ENCODE peak calls at places on chromosomes 16 and 17, in four cellular contexts. V is H1, G is IMR-90, T is mesenchymal stem cell. F is an unnamed sample.

GRCh38 chr16:49644143-49644460 is 211.8 kb downstream of the ZNF423 start:
- DNase-seq in V (no peak), G (no peak), T (peak), F (peak)

GRCh38 chr17:15890279-15890892 is 54.5 kb upstream of the ADORA2B start:
- DNase-seq in V (no peak), G (no peak), T (peak), F (no peak)

GRCh38 chr16:49800441-49800840 is 55.5 kb downstream of the ZNF423 start:
- DNase-seq in V (no peak), G (no peak), T (no peak), F (no peak)

GRCh38 chr17:38509772-38510423 is 81.6 kb downstream of the ARHGAP23 start:
- DNase-seq in V (no peak), G (no peak), T (peak), F (peak)

GRCh38 chr16:84813141-84813933 is 6.4 kb upstream of the CRISPLD2 start:
- DNase-seq in V (no peak), G (peak), T (peak), F (no peak)

GRCh38 chr17:32349503-32349853 is 479 bp upstream of the ZNF207 start:
- DNase-seq in V (no peak), G (no peak), T (no peak), F (peak)

GRCh38 chr17:76866774-76867577 is 1.2 kb upstream of the MGAT5B start:
- DNase-seq in V (no peak), G (peak), T (peak), F (peak)

GRCh38 chr17:68172461-68172954 is 75.3 kb upstream of the AMZ2 start:
- DNase-seq in V (peak), G (peak), T (peak), F (peak)

GRCh38 chr17:69175812-69176517 is 34.3 kb upstream of the ABCA6 start:
- DNase-seq in V (no peak), G (peak), T (peak), F (no peak)

DNA sequence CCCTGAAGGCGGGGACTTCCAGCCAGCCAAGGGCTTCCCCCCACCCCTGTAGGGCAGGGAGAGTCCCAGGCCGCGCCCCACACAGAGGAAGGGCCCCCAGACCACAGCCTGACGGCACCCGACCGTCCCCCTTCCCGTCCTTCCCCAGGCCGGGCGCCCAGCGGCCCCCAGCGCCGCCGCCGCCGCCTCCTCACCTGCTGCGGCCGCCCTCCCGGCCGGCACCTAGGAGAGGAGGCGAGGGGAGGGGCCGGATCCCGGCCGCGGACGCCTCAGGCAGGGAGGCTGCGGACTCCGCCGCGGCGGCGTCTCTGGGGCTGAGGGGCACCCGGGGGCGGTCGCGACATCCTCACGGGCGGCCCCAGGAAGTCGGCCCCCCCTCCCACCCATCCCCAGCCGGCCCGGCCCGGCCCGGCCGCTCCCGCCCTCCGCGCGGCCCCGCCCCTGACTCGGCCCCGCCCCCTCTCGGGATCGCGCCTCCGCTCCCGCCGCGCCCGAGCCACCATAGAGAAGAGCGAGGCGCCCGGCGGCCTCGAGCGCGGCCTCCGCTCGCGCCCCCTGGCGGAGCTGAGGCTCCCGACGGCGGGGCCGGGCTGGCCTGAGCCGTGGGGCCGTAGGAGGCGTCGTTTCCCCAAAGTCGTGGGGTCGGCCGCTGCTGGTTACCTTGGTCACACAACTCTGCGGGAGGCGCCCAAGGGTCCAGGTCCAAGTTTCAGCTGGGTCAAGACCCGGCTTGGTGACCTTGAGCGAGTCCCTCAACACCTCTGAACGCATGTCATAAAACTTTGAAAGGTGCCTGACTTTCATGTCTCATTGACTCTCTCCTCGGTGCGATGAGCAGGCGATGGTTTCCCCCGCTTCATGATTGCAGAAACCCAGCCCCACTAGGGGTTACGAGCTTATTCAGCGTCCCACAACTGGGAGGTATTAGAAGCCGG is 25.7 kb upstream of the RFFL start:
- DNase-seq in V (peak), G (peak), T (peak), F (peak)
- H3K9ac ChIP-seq in V (peak), G (peak), T (peak), F (peak)

GRCh38 chr17:62825182-62825581 is 17.1 kb upstream of the MARCHF10 start:
- DNase-seq in V (no peak), G (no peak), T (no peak), F (peak)
- H2BK5ac ChIP-seq in V (no peak), G (peak), T (no peak), F (no peak)

DNA sequence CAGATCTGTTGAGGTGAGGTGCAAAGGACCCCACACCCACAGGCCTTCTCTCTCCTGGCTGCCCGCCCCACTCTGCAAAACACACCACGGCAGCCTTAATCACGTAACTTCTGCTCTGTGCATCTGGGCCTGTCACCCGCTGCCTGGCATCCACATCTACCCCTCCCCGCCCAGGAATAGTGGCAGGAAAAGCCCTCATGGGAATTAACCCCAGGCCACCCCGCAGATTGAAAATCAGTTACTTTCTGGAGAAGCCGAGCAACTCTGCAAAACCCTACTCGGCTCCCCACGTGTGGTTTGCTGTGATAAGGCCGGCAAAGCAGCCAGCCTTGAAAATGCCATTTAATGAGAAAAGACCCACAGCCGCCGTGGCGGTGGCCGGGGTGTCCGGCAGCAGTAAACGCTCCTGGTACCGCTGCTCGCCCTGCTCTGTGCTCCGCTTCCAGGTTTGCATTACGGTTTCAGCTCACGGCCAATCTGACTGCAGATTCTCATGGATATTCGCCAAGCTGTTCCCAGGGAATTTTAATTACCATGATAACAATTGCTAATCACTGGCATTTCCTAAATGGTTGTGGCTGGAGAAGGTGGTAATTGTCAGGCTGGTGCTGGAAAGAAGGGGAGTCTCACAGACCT is 78.0 kb upstream of the DOC2B start:
- DNase-seq in V (peak), G (no peak), T (no peak), F (peak)
- H3K9ac ChIP-seq in V (no peak), G (no peak), T (no peak), F (no peak)

GRCh38 chr17:12020595-12021590 is at the start of gene MAP2K4:
- DNase-seq in V (peak), G (peak), T (peak), F (peak)
- H2BK5ac ChIP-seq in V (no peak), G (peak), T (peak), F (no peak)

GRCh38 chr17:71919896-71920295 is 200.9 kb upstream of the SOX9 start:
- DNase-seq in V (no peak), G (no peak), T (no peak), F (no peak)

GRCh38 chr17:71922439-71922838 is 198.4 kb upstream of the SOX9 start:
- DNase-seq in V (no peak), G (peak), T (peak), F (peak)

GRCh38 chr17:71919181-71919580 is 201.6 kb upstream of the SOX9 start:
- DNase-seq in V (no peak), G (no peak), T (no peak), F (no peak)

GRCh38 chr17:71917715-71918114 is 203.1 kb upstream of the SOX9 start:
- DNase-seq in V (no peak), G (no peak), T (no peak), F (no peak)

DNA sequence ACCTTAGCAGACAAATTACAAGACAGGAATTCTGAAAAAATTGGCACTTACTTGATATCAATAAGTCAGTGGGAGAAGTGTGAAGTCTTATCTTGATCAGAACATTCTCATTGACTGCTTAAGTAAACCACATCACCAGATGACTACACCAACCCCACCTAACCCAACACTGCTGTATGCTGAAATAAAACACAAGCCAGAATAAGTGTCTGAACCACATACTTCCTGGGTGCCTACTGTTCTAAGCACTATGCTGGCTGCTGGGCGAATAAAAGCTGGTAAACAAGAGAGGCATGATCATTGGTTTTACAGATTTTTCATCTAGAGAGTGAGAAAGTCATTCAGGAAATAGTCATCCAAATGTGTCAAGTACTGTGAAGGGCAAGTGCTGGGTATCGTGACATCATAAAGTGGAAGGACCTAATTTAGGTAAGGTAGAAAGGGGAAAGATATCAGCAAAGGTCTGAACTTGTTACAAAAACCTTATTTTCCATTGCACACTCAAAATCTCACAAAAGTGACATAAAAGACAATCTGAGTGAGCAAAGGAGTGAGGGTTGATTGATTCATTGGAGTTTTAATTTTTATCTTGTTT is 199.0 kb upstream of the SOX9 start:
- DNase-seq in V (no peak), G (no peak), T (peak), F (peak)
- H3K9ac ChIP-seq in V (no peak), G (no peak), T (no peak), F (no peak)

GRCh38 chr16:11347831-11348230 is 2.6 kb downstream of the RMI2 start:
- DNase-seq in V (no peak), G (no peak), T (no peak), F (no peak)

GRCh38 chr16:11348737-11349598 is 3.7 kb downstream of the RMI2 start:
- DNase-seq in V (no peak), G (no peak), T (no peak), F (peak)

GRCh38 chr16:11350531-11351335 is 5.5 kb downstream of the RMI2 start:
- DNase-seq in V (no peak), G (peak), T (peak), F (no peak)

GRCh38 chr16:11346700-11347319 is 1.6 kb downstream of the RMI2 start:
- DNase-seq in V (no peak), G (no peak), T (no peak), F (no peak)

DNA sequence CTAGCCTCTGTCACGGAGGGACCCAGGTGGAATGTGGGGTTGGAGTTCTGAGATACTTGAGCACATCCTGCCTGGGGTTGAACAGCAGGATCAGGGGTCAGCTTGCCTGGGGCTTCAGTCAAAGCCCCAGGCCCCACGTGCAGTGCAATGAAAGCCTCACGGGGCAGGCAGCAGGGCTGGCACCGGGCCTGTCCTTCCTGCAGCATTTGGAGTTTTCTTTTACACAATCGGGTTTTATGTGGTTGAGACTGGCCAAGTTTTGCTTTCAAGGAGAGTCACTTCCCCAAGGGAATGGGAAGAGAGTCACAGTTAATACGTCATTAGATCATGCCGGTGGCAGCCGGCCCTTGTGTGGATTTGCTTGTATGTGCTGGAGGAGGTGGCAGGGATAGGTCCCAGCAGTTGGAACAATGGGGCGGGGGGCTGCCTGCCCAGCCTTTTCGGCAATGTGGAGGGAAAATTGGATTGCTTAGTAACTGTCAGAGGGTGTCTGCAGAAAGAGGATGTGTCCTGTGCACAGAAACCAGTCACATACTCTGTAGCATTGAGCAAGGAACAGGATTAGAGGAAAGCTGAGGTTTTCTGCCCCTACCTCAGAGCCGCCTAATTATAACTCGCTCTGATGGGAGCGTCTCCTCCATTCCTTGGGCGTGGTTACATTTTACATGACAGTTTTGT is 4.5 kb downstream of the RMI2 start:
- DNase-seq in V (no peak), G (peak), T (peak), F (no peak)
- H2BK5ac ChIP-seq in V (peak), G (peak), T (no peak), F (no peak)

DNA sequence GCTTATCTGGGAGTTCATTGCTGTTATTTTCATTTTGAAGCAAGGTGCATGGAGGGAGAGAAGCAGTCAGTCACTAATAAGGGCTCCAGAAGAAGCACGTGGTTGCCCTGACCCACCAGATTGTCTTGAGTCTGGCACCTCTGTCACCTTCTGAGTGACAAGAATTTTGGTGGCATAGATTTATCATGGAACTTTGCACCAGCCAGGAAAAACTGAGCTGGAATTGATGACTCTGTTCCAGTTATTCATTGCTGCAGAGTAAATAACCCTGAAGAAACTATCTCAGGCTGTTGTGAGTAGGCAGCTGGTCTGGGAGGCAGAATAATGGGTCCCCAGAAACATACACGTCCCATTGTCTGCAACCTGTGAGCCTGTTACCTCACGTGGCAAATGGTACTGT is 44.8 kb downstream of the HSD17B2 start:
- DNase-seq in V (no peak), G (no peak), T (no peak), F (no peak)
- H3K9ac ChIP-seq in V (no peak), G (no peak), T (no peak), F (no peak)

GRCh38 chr17:47470836-47471235 is 60.1 kb upstream of the NPEPPS start:
- DNase-seq in V (no peak), G (no peak), T (no peak), F (peak)
- H2BK5ac ChIP-seq in V (no peak), G (no peak), T (no peak), F (no peak)

DNA sequence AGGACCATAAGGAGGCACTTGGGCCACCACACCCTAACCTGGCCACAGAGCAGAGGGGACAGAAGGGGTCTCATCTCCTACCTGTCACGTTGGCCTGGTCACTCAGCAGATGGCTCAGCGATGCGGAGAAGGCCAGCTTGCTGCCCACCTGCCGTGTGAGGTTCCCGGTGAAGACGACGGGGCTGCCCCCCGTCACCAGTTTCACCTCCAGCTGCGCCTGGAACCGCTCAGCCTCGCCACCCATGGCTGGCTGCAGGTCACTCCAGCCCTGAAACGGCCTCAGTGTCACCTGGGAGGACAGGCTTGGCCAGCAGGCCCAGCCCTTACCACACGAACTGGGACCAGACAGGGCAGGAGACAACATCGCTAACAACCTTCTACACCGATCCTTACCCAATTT is 116.8 kb downstream of the RMI2 start:
- DNase-seq in V (no peak), G (no peak), T (no peak), F (no peak)
- H3K9ac ChIP-seq in V (no peak), G (no peak), T (no peak), F (no peak)